ENCODE peak calls at places on chromosome 4, in five cellular contexts. M is HS-27A, K is nephron progenitor cell, G is neural progenitor cell, L is EL. Z is an unnamed sample.

GRCh38 chr4:6342530-6343293 is 73.1 kb downstream of the WFS1 start:
- DNase-seq in M (no peak), K (no peak), G (peak), L (no peak), Z (no peak)

GRCh38 chr4:108731001-108731400 is 31.9 kb downstream of the ETNPPL start:
- DNase-seq in K (no peak), G (no peak), M (no peak), L (no peak), Z (no peak)

GRCh38 chr4:78057135-78057599 is at the start of gene FRAS1:
- DNase-seq in G (peak), M (no peak), L (peak), K (peak), Z (no peak)

GRCh38 chr4:86791126-86791525 is 58.1 kb downstream of the SLC10A6 start:
- DNase-seq in M (no peak), K (no peak), L (no peak), G (peak), Z (no peak)

GRCh38 chr4:108171541-108172230 is 3.0 kb upstream of the LEF1 start:
- DNase-seq in M (no peak), L (no peak), G (peak), K (peak), Z (no peak)

GRCh38 chr4:178415925-178416324 is 973.7 kb upstream of the AGA start:
- DNase-seq in G (no peak), L (no peak), M (no peak), K (no peak), Z (no peak)

GRCh38 chr4:25797136-25797535 is 65.7 kb downstream of the SEL1L3 start:
- DNase-seq in K (no peak), L (no peak), G (no peak), M (no peak), Z (no peak)

GRCh38 chr4:155009288-155009687 is 199.1 kb upstream of the NPY2R start:
- DNase-seq in M (no peak), K (no peak), G (no peak), L (no peak), Z (no peak)

GRCh38 chr4:118076958-118077766 is 42.9 kb downstream of the NDST3 start:
- DNase-seq in K (no peak), L (peak), G (peak), M (no peak), Z (peak)

GRCh38 chr4:146407257-146407656 is 114.5 kb downstream of the SLC10A7 start:
- DNase-seq in M (no peak), G (no peak), L (no peak), K (no peak), Z (no peak)

GRCh38 chr4:124940387-124940786 is 227.9 kb upstream of the ANKRD50 start:
- DNase-seq in G (no peak), M (peak), L (peak), K (no peak), Z (peak)

GRCh38 chr4:20847124-20847747 is 147.0 kb downstream of the PACRGL start:
- DNase-seq in L (peak), M (no peak), K (no peak), G (no peak), Z (peak)

GRCh38 chr4:3384771-3385701 is 56.7 kb upstream of the HGFAC start:
- DNase-seq in G (no peak), M (no peak), K (no peak), L (no peak), Z (no peak)

GRCh38 chr4:118351851-118352827 is 664 bp downstream of the PRSS12 start:
- DNase-seq in G (peak), L (peak), M (no peak), K (peak), Z (no peak)

GRCh38 chr4:115687356-115687755 is 573.9 kb upstream of the NDST4 start:
- DNase-seq in L (no peak), K (no peak), M (no peak), G (no peak), Z (no peak)

GRCh38 chr4:54228064-54228527 is 997 bp upstream of the PDGFRA start:
- DNase-seq in L (peak), K (peak), M (no peak), G (peak), Z (peak)

GRCh38 chr4:152342293-152342692 is 193.6 kb downstream of the FBXW7 start:
- DNase-seq in G (no peak), K (no peak), M (no peak), L (peak), Z (peak)

GRCh38 chr4:176539785-176540175 is 220.0 kb downstream of the SPCS3 start:
- DNase-seq in M (no peak), K (no peak), G (no peak), L (peak), Z (no peak)

GRCh38 chr4:183195534-183195933 is 96.5 kb downstream of the WWC2 start:
- DNase-seq in G (no peak), L (no peak), M (no peak), K (no peak), Z (no peak)

Z was measured in fibroblast of villous mesenchyme.